ENCODE peak calls at places on chromosomes 16 and 17, in eight cellular contexts. U, Q, X, Z, O, S, P and D are unnamed samples.
A peak's percentile ranks its signal among the peaks of the same experiment; 100 is the strongest.

GRCh38 chr17:49344914-49345313 is 17.1 kb downstream of the ZNF652 start:
- DNase-seq in U (no peak), Q (no peak), X (no peak), Z (no peak), O (no peak), S (no peak), P (no peak), D (peak; percentile 30)

GRCh38 chr17:78317817-78318400 is 42.0 kb downstream of the SOCS3 start:
- DNase-seq in U (no peak), Q (no peak), X (no peak), Z (no peak), O (no peak), S (no peak), P (no peak), D (no peak)

GRCh38 chr16:48629016-48629415 is 19.0 kb upstream of the N4BP1 start:
- DNase-seq in U (no peak), Q (no peak), X (no peak), Z (no peak), O (no peak), S (no peak), P (no peak), D (no peak)

GRCh38 chr17:68383443-68384321 is 73.6 kb downstream of the WIPI1 start:
- DNase-seq in U (no peak), Q (peak; percentile 89), X (peak; percentile 86), Z (peak; percentile 94), O (peak; percentile 69), S (peak; percentile 36), P (no peak), D (peak; percentile 56)

GRCh38 chr17:79997004-79997673 is 38.5 kb downstream of the TBC1D16 start:
- DNase-seq in U (peak; percentile 64), Q (no peak), X (no peak), Z (no peak), O (no peak), S (peak; percentile 89), P (no peak), D (no peak)

GRCh38 chr17:65739026-65739425 is 177.6 kb upstream of the AXIN2 start:
- DNase-seq in U (no peak), Q (no peak), X (no peak), Z (no peak), O (no peak), S (no peak), P (no peak), D (no peak)

GRCh38 chr16:83781-84615 is 6.0 kb downstream of the MPG start:
- DNase-seq in U (no peak), Q (peak; percentile 45), X (no peak), Z (peak; percentile 28), O (no peak), S (peak; percentile 70), P (no peak), D (peak; percentile 70)

GRCh38 chr16:56879276-56879675 is 14.3 kb downstream of the SLC12A3 start:
- DNase-seq in U (no peak), Q (no peak), X (no peak), Z (no peak), O (no peak), S (no peak), P (no peak), D (no peak)

GRCh38 chr16:77469639-77470038 is 34.8 kb upstream of the ADAMTS18 start:
- DNase-seq in U (no peak), Q (no peak), X (no peak), Z (no peak), O (no peak), S (no peak), P (no peak), D (no peak)

GRCh38 chr17:7587420-7587786 is 2.5 kb downstream of the SOX15 start:
- DNase-seq in U (no peak), Q (peak; percentile 95), X (peak; percentile 36), Z (peak; percentile 98), O (peak; percentile 91), S (no peak), P (peak; percentile 39), D (peak; percentile 94)

GRCh38 chr16:57145964-57146647 is 39.7 kb downstream of the PSME3IP1 start:
- DNase-seq in U (no peak), Q (no peak), X (no peak), Z (no peak), O (no peak), S (no peak), P (no peak), D (no peak)

GRCh38 chr16:4103741-4104140 is 12.5 kb downstream of the ADCY9 start:
- DNase-seq in U (no peak), Q (no peak), X (no peak), Z (no peak), O (no peak), S (no peak), P (no peak), D (no peak)

GRCh38 chr17:305090-305976 is 47.3 kb downstream of the RPH3AL start:
- DNase-seq in U (no peak), Q (no peak), X (no peak), Z (no peak), O (no peak), S (no peak), P (no peak), D (no peak)

GRCh38 chr16:67773099-67773498 is 33.3 kb downstream of the RANBP10 start:
- DNase-seq in U (no peak), Q (peak; percentile 40), X (peak; percentile 22), Z (no peak), O (no peak), S (no peak), P (no peak), D (no peak)

GRCh38 chr16:595094-595528 is 5.2 kb downstream of the RAB40C start:
- DNase-seq in U (no peak), Q (no peak), X (no peak), Z (no peak), O (no peak), S (no peak), P (no peak), D (no peak)